ENCODE peak calls at places on chromosomes 16 and 17, in ten cellular contexts. One of them, this sample, is unnamed.

GRCh38 chr17:82623707-82624106 is 24.5 kb downstream of the WDR45B start:
- DNase-seq in stimulated activated CD4-positive, alpha-beta T cell treated with anti-CD3 and anti-CD28 coated beads, Interleukin-2, amount 100 ng/mL, for 4 hours: no peak
- DNase-seq in CD4-positive, CD25-positive, alpha-beta regulatory T cell: no peak
- DNase-seq in left lobe of liver: no peak
- DNase-seq in left kidney: no peak
- DNase-seq in NCI-H1092 treated with DMSO at 0.1 percent for 48 hours: no peak
- DNase-seq in T-helper 17 cell: no peak
- DNase-seq in HTR-8/SVneo: no peak
- DNase-seq in right lobe of liver: no peak
- DNase-seq in stimulated activated CD8-positive, alpha-beta memory T cell treated with anti-CD3 and anti-CD28 coated beads, Interleukin-4, amount 100 ng/mL, for 4 hours: no peak
- DNase-seq in this sample: no peak

GRCh38 chr17:77400445-77400870 is 259.7 kb downstream of the SEC14L1 start:
- DNase-seq in stimulated activated CD4-positive, alpha-beta T cell treated with anti-CD3 and anti-CD28 coated beads, Interleukin-2, amount 100 ng/mL, for 4 hours: peak
- DNase-seq in CD4-positive, CD25-positive, alpha-beta regulatory T cell: peak
- DNase-seq in left lobe of liver: no peak
- DNase-seq in left kidney: peak
- DNase-seq in NCI-H1092 treated with DMSO at 0.1 percent for 48 hours: peak
- DNase-seq in T-helper 17 cell: peak
- DNase-seq in HTR-8/SVneo: no peak
- DNase-seq in right lobe of liver: no peak
- DNase-seq in stimulated activated CD8-positive, alpha-beta memory T cell treated with anti-CD3 and anti-CD28 coated beads, Interleukin-4, amount 100 ng/mL, for 4 hours: peak
- DNase-seq in this sample: peak

GRCh38 chr17:51585514-51586104 is 325.3 kb downstream of the UTP18 start:
- DNase-seq in stimulated activated CD4-positive, alpha-beta T cell treated with anti-CD3 and anti-CD28 coated beads, Interleukin-2, amount 100 ng/mL, for 4 hours: no peak
- DNase-seq in CD4-positive, CD25-positive, alpha-beta regulatory T cell: no peak
- DNase-seq in left lobe of liver: no peak
- DNase-seq in left kidney: peak
- DNase-seq in NCI-H1092 treated with DMSO at 0.1 percent for 48 hours: no peak
- DNase-seq in T-helper 17 cell: no peak
- DNase-seq in HTR-8/SVneo: no peak
- DNase-seq in right lobe of liver: peak
- DNase-seq in stimulated activated CD8-positive, alpha-beta memory T cell treated with anti-CD3 and anti-CD28 coated beads, Interleukin-4, amount 100 ng/mL, for 4 hours: no peak
- DNase-seq in this sample: no peak

GRCh38 chr16:70526403-70526802 is 2.8 kb downstream of the SF3B3 start:
- DNase-seq in stimulated activated CD4-positive, alpha-beta T cell treated with anti-CD3 and anti-CD28 coated beads, Interleukin-2, amount 100 ng/mL, for 4 hours: no peak
- DNase-seq in CD4-positive, CD25-positive, alpha-beta regulatory T cell: no peak
- DNase-seq in left lobe of liver: no peak
- DNase-seq in left kidney: no peak
- DNase-seq in NCI-H1092 treated with DMSO at 0.1 percent for 48 hours: no peak
- DNase-seq in T-helper 17 cell: no peak
- DNase-seq in HTR-8/SVneo: no peak
- DNase-seq in right lobe of liver: no peak
- DNase-seq in stimulated activated CD8-positive, alpha-beta memory T cell treated with anti-CD3 and anti-CD28 coated beads, Interleukin-4, amount 100 ng/mL, for 4 hours: no peak
- DNase-seq in this sample: no peak

GRCh38 chr16:88941051-88941932 is 35.7 kb downstream of the CBFA2T3 start:
- DNase-seq in stimulated activated CD4-positive, alpha-beta T cell treated with anti-CD3 and anti-CD28 coated beads, Interleukin-2, amount 100 ng/mL, for 4 hours: no peak
- DNase-seq in CD4-positive, CD25-positive, alpha-beta regulatory T cell: no peak
- DNase-seq in left lobe of liver: no peak
- DNase-seq in left kidney: peak
- DNase-seq in NCI-H1092 treated with DMSO at 0.1 percent for 48 hours: peak
- DNase-seq in T-helper 17 cell: no peak
- DNase-seq in HTR-8/SVneo: no peak
- DNase-seq in right lobe of liver: no peak
- DNase-seq in stimulated activated CD8-positive, alpha-beta memory T cell treated with anti-CD3 and anti-CD28 coated beads, Interleukin-4, amount 100 ng/mL, for 4 hours: no peak
- DNase-seq in this sample: no peak

GRCh38 chr17:31308372-31308905 is 5.4 kb downstream of the EVI2B start:
- DNase-seq in stimulated activated CD4-positive, alpha-beta T cell treated with anti-CD3 and anti-CD28 coated beads, Interleukin-2, amount 100 ng/mL, for 4 hours: no peak
- DNase-seq in CD4-positive, CD25-positive, alpha-beta regulatory T cell: no peak
- DNase-seq in left lobe of liver: no peak
- DNase-seq in left kidney: no peak
- DNase-seq in NCI-H1092 treated with DMSO at 0.1 percent for 48 hours: no peak
- DNase-seq in T-helper 17 cell: no peak
- DNase-seq in HTR-8/SVneo: no peak
- DNase-seq in right lobe of liver: no peak
- DNase-seq in stimulated activated CD8-positive, alpha-beta memory T cell treated with anti-CD3 and anti-CD28 coated beads, Interleukin-4, amount 100 ng/mL, for 4 hours: no peak
- DNase-seq in this sample: no peak

GRCh38 chr17:3989156-3989886 is 25.1 kb upstream of the ATP2A3 start:
- DNase-seq in stimulated activated CD4-positive, alpha-beta T cell treated with anti-CD3 and anti-CD28 coated beads, Interleukin-2, amount 100 ng/mL, for 4 hours: no peak
- DNase-seq in CD4-positive, CD25-positive, alpha-beta regulatory T cell: no peak
- DNase-seq in left lobe of liver: no peak
- DNase-seq in left kidney: no peak
- DNase-seq in NCI-H1092 treated with DMSO at 0.1 percent for 48 hours: no peak
- DNase-seq in T-helper 17 cell: no peak
- DNase-seq in HTR-8/SVneo: no peak
- DNase-seq in right lobe of liver: no peak
- DNase-seq in stimulated activated CD8-positive, alpha-beta memory T cell treated with anti-CD3 and anti-CD28 coated beads, Interleukin-4, amount 100 ng/mL, for 4 hours: no peak
- DNase-seq in this sample: no peak

GRCh38 chr17:36673637-36674277 is 72.4 kb downstream of the MRM1 start:
- DNase-seq in stimulated activated CD4-positive, alpha-beta T cell treated with anti-CD3 and anti-CD28 coated beads, Interleukin-2, amount 100 ng/mL, for 4 hours: no peak
- DNase-seq in CD4-positive, CD25-positive, alpha-beta regulatory T cell: no peak
- DNase-seq in left lobe of liver: no peak
- DNase-seq in left kidney: no peak
- DNase-seq in NCI-H1092 treated with DMSO at 0.1 percent for 48 hours: no peak
- DNase-seq in T-helper 17 cell: no peak
- DNase-seq in HTR-8/SVneo: no peak
- DNase-seq in right lobe of liver: no peak
- DNase-seq in stimulated activated CD8-positive, alpha-beta memory T cell treated with anti-CD3 and anti-CD28 coated beads, Interleukin-4, amount 100 ng/mL, for 4 hours: no peak
- DNase-seq in this sample: no peak

GRCh38 chr17:2841606-2842005 is 45.4 kb downstream of the RAP1GAP2 start:
- DNase-seq in stimulated activated CD4-positive, alpha-beta T cell treated with anti-CD3 and anti-CD28 coated beads, Interleukin-2, amount 100 ng/mL, for 4 hours: no peak
- DNase-seq in CD4-positive, CD25-positive, alpha-beta regulatory T cell: no peak
- DNase-seq in left lobe of liver: no peak
- DNase-seq in left kidney: no peak
- DNase-seq in NCI-H1092 treated with DMSO at 0.1 percent for 48 hours: no peak
- DNase-seq in T-helper 17 cell: no peak
- DNase-seq in HTR-8/SVneo: no peak
- DNase-seq in right lobe of liver: no peak
- DNase-seq in stimulated activated CD8-positive, alpha-beta memory T cell treated with anti-CD3 and anti-CD28 coated beads, Interleukin-4, amount 100 ng/mL, for 4 hours: no peak
- DNase-seq in this sample: no peak

GRCh38 chr17:50684612-50685333 is 22.9 kb downstream of the ANKRD40 start:
- DNase-seq in stimulated activated CD4-positive, alpha-beta T cell treated with anti-CD3 and anti-CD28 coated beads, Interleukin-2, amount 100 ng/mL, for 4 hours: no peak
- DNase-seq in CD4-positive, CD25-positive, alpha-beta regulatory T cell: no peak
- DNase-seq in left lobe of liver: peak
- DNase-seq in left kidney: peak
- DNase-seq in NCI-H1092 treated with DMSO at 0.1 percent for 48 hours: no peak
- DNase-seq in T-helper 17 cell: no peak
- DNase-seq in HTR-8/SVneo: no peak
- DNase-seq in right lobe of liver: peak
- DNase-seq in stimulated activated CD8-positive, alpha-beta memory T cell treated with anti-CD3 and anti-CD28 coated beads, Interleukin-4, amount 100 ng/mL, for 4 hours: no peak
- DNase-seq in this sample: no peak

GRCh38 chr17:37702605-37703004 is 42.3 kb downstream of the HNF1B start:
- DNase-seq in stimulated activated CD4-positive, alpha-beta T cell treated with anti-CD3 and anti-CD28 coated beads, Interleukin-2, amount 100 ng/mL, for 4 hours: no peak
- DNase-seq in CD4-positive, CD25-positive, alpha-beta regulatory T cell: no peak
- DNase-seq in left lobe of liver: no peak
- DNase-seq in left kidney: no peak
- DNase-seq in NCI-H1092 treated with DMSO at 0.1 percent for 48 hours: no peak
- DNase-seq in T-helper 17 cell: no peak
- DNase-seq in HTR-8/SVneo: peak
- DNase-seq in right lobe of liver: no peak
- DNase-seq in stimulated activated CD8-positive, alpha-beta memory T cell treated with anti-CD3 and anti-CD28 coated beads, Interleukin-4, amount 100 ng/mL, for 4 hours: no peak
- DNase-seq in this sample: no peak

GRCh38 chr17:5919104-5919503 is 151.1 kb upstream of the WSCD1 start:
- DNase-seq in stimulated activated CD4-positive, alpha-beta T cell treated with anti-CD3 and anti-CD28 coated beads, Interleukin-2, amount 100 ng/mL, for 4 hours: no peak
- DNase-seq in CD4-positive, CD25-positive, alpha-beta regulatory T cell: no peak
- DNase-seq in left lobe of liver: no peak
- DNase-seq in left kidney: no peak
- DNase-seq in NCI-H1092 treated with DMSO at 0.1 percent for 48 hours: no peak
- DNase-seq in T-helper 17 cell: no peak
- DNase-seq in HTR-8/SVneo: no peak
- DNase-seq in right lobe of liver: no peak
- DNase-seq in stimulated activated CD8-positive, alpha-beta memory T cell treated with anti-CD3 and anti-CD28 coated beads, Interleukin-4, amount 100 ng/mL, for 4 hours: no peak
- DNase-seq in this sample: no peak

GRCh38 chr17:48604770-48605329 is at the start of gene HOXB6:
- DNase-seq in stimulated activated CD4-positive, alpha-beta T cell treated with anti-CD3 and anti-CD28 coated beads, Interleukin-2, amount 100 ng/mL, for 4 hours: no peak
- DNase-seq in CD4-positive, CD25-positive, alpha-beta regulatory T cell: no peak
- DNase-seq in left lobe of liver: no peak
- DNase-seq in left kidney: peak
- DNase-seq in NCI-H1092 treated with DMSO at 0.1 percent for 48 hours: no peak
- DNase-seq in T-helper 17 cell: no peak
- DNase-seq in HTR-8/SVneo: no peak
- DNase-seq in right lobe of liver: no peak
- DNase-seq in stimulated activated CD8-positive, alpha-beta memory T cell treated with anti-CD3 and anti-CD28 coated beads, Interleukin-4, amount 100 ng/mL, for 4 hours: no peak
- DNase-seq in this sample: no peak

GRCh38 chr17:61402978-61403845 is 3.6 kb downstream of the TBX2 start:
- DNase-seq in stimulated activated CD4-positive, alpha-beta T cell treated with anti-CD3 and anti-CD28 coated beads, Interleukin-2, amount 100 ng/mL, for 4 hours: no peak
- DNase-seq in CD4-positive, CD25-positive, alpha-beta regulatory T cell: no peak
- DNase-seq in left lobe of liver: no peak
- DNase-seq in left kidney: no peak
- DNase-seq in NCI-H1092 treated with DMSO at 0.1 percent for 48 hours: peak
- DNase-seq in T-helper 17 cell: no peak
- DNase-seq in HTR-8/SVneo: no peak
- DNase-seq in right lobe of liver: no peak
- DNase-seq in stimulated activated CD8-positive, alpha-beta memory T cell treated with anti-CD3 and anti-CD28 coated beads, Interleukin-4, amount 100 ng/mL, for 4 hours: no peak
- DNase-seq in this sample: no peak

GRCh38 chr16:85778873-85779272 is 20.5 kb downstream of the EMC8 start:
- DNase-seq in stimulated activated CD4-positive, alpha-beta T cell treated with anti-CD3 and anti-CD28 coated beads, Interleukin-2, amount 100 ng/mL, for 4 hours: no peak
- DNase-seq in CD4-positive, CD25-positive, alpha-beta regulatory T cell: no peak
- DNase-seq in left lobe of liver: no peak
- DNase-seq in left kidney: no peak
- DNase-seq in NCI-H1092 treated with DMSO at 0.1 percent for 48 hours: no peak
- DNase-seq in T-helper 17 cell: no peak
- DNase-seq in HTR-8/SVneo: no peak
- DNase-seq in right lobe of liver: no peak
- DNase-seq in stimulated activated CD8-positive, alpha-beta memory T cell treated with anti-CD3 and anti-CD28 coated beads, Interleukin-4, amount 100 ng/mL, for 4 hours: peak
- DNase-seq in this sample: no peak

GRCh38 chr17:34579017-34579946 is at the start of gene TMEM132E:
- DNase-seq in stimulated activated CD4-positive, alpha-beta T cell treated with anti-CD3 and anti-CD28 coated beads, Interleukin-2, amount 100 ng/mL, for 4 hours: no peak
- DNase-seq in CD4-positive, CD25-positive, alpha-beta regulatory T cell: no peak
- DNase-seq in left lobe of liver: peak
- DNase-seq in left kidney: peak
- DNase-seq in NCI-H1092 treated with DMSO at 0.1 percent for 48 hours: peak
- DNase-seq in T-helper 17 cell: no peak
- DNase-seq in HTR-8/SVneo: no peak
- DNase-seq in right lobe of liver: peak
- DNase-seq in stimulated activated CD8-positive, alpha-beta memory T cell treated with anti-CD3 and anti-CD28 coated beads, Interleukin-4, amount 100 ng/mL, for 4 hours: no peak
- DNase-seq in this sample: no peak

GRCh38 chr17:40559016-40559853 is 6.0 kb downstream of the CCR7 start:
- DNase-seq in stimulated activated CD4-positive, alpha-beta T cell treated with anti-CD3 and anti-CD28 coated beads, Interleukin-2, amount 100 ng/mL, for 4 hours: no peak
- DNase-seq in CD4-positive, CD25-positive, alpha-beta regulatory T cell: no peak
- DNase-seq in left lobe of liver: peak
- DNase-seq in left kidney: no peak
- DNase-seq in NCI-H1092 treated with DMSO at 0.1 percent for 48 hours: no peak
- DNase-seq in T-helper 17 cell: no peak
- DNase-seq in HTR-8/SVneo: no peak
- DNase-seq in right lobe of liver: no peak
- DNase-seq in stimulated activated CD8-positive, alpha-beta memory T cell treated with anti-CD3 and anti-CD28 coated beads, Interleukin-4, amount 100 ng/mL, for 4 hours: no peak
- DNase-seq in this sample: no peak

GRCh38 chr16:87555647-87556046 is 46.7 kb upstream of the JPH3 start:
- DNase-seq in stimulated activated CD4-positive, alpha-beta T cell treated with anti-CD3 and anti-CD28 coated beads, Interleukin-2, amount 100 ng/mL, for 4 hours: no peak
- DNase-seq in CD4-positive, CD25-positive, alpha-beta regulatory T cell: no peak
- DNase-seq in left lobe of liver: peak
- DNase-seq in left kidney: no peak
- DNase-seq in NCI-H1092 treated with DMSO at 0.1 percent for 48 hours: no peak
- DNase-seq in T-helper 17 cell: no peak
- DNase-seq in HTR-8/SVneo: no peak
- DNase-seq in right lobe of liver: peak
- DNase-seq in stimulated activated CD8-positive, alpha-beta memory T cell treated with anti-CD3 and anti-CD28 coated beads, Interleukin-4, amount 100 ng/mL, for 4 hours: no peak
- DNase-seq in this sample: no peak

GRCh38 chr17:62963296-62963695 is 2.7 kb upstream of the TANC2 start:
- DNase-seq in stimulated activated CD4-positive, alpha-beta T cell treated with anti-CD3 and anti-CD28 coated beads, Interleukin-2, amount 100 ng/mL, for 4 hours: no peak
- DNase-seq in CD4-positive, CD25-positive, alpha-beta regulatory T cell: no peak
- DNase-seq in left lobe of liver: no peak
- DNase-seq in left kidney: no peak
- DNase-seq in NCI-H1092 treated with DMSO at 0.1 percent for 48 hours: no peak
- DNase-seq in T-helper 17 cell: no peak
- DNase-seq in HTR-8/SVneo: peak
- DNase-seq in right lobe of liver: no peak
- DNase-seq in stimulated activated CD8-positive, alpha-beta memory T cell treated with anti-CD3 and anti-CD28 coated beads, Interleukin-4, amount 100 ng/mL, for 4 hours: no peak
- DNase-seq in this sample: no peak

GRCh38 chr17:15398736-15399331 is 57.4 kb upstream of the TEKT3 start:
- DNase-seq in stimulated activated CD4-positive, alpha-beta T cell treated with anti-CD3 and anti-CD28 coated beads, Interleukin-2, amount 100 ng/mL, for 4 hours: no peak
- DNase-seq in CD4-positive, CD25-positive, alpha-beta regulatory T cell: no peak
- DNase-seq in left lobe of liver: no peak
- DNase-seq in left kidney: no peak
- DNase-seq in NCI-H1092 treated with DMSO at 0.1 percent for 48 hours: peak
- DNase-seq in T-helper 17 cell: no peak
- DNase-seq in HTR-8/SVneo: no peak
- DNase-seq in right lobe of liver: no peak
- DNase-seq in stimulated activated CD8-positive, alpha-beta memory T cell treated with anti-CD3 and anti-CD28 coated beads, Interleukin-4, amount 100 ng/mL, for 4 hours: no peak
- DNase-seq in this sample: no peak

GRCh38 chr17:11917415-11917814 is 79.9 kb downstream of the ZNF18 start:
- DNase-seq in stimulated activated CD4-positive, alpha-beta T cell treated with anti-CD3 and anti-CD28 coated beads, Interleukin-2, amount 100 ng/mL, for 4 hours: no peak
- DNase-seq in CD4-positive, CD25-positive, alpha-beta regulatory T cell: no peak
- DNase-seq in left lobe of liver: no peak
- DNase-seq in left kidney: no peak
- DNase-seq in NCI-H1092 treated with DMSO at 0.1 percent for 48 hours: no peak
- DNase-seq in T-helper 17 cell: no peak
- DNase-seq in HTR-8/SVneo: no peak
- DNase-seq in right lobe of liver: no peak
- DNase-seq in stimulated activated CD8-positive, alpha-beta memory T cell treated with anti-CD3 and anti-CD28 coated beads, Interleukin-4, amount 100 ng/mL, for 4 hours: no peak
- DNase-seq in this sample: no peak

GRCh38 chr17:69300222-69300621 is 26.7 kb downstream of the ABCA5 start:
- DNase-seq in stimulated activated CD4-positive, alpha-beta T cell treated with anti-CD3 and anti-CD28 coated beads, Interleukin-2, amount 100 ng/mL, for 4 hours: no peak
- DNase-seq in CD4-positive, CD25-positive, alpha-beta regulatory T cell: no peak
- DNase-seq in left lobe of liver: no peak
- DNase-seq in left kidney: no peak
- DNase-seq in NCI-H1092 treated with DMSO at 0.1 percent for 48 hours: no peak
- DNase-seq in T-helper 17 cell: no peak
- DNase-seq in HTR-8/SVneo: no peak
- DNase-seq in right lobe of liver: no peak
- DNase-seq in stimulated activated CD8-positive, alpha-beta memory T cell treated with anti-CD3 and anti-CD28 coated beads, Interleukin-4, amount 100 ng/mL, for 4 hours: no peak
- DNase-seq in this sample: no peak

GRCh38 chr16:70782237-70782636 is 18.7 kb downstream of the VAC14 start:
- DNase-seq in stimulated activated CD4-positive, alpha-beta T cell treated with anti-CD3 and anti-CD28 coated beads, Interleukin-2, amount 100 ng/mL, for 4 hours: no peak
- DNase-seq in CD4-positive, CD25-positive, alpha-beta regulatory T cell: no peak
- DNase-seq in left lobe of liver: no peak
- DNase-seq in left kidney: no peak
- DNase-seq in NCI-H1092 treated with DMSO at 0.1 percent for 48 hours: no peak
- DNase-seq in T-helper 17 cell: no peak
- DNase-seq in HTR-8/SVneo: no peak
- DNase-seq in right lobe of liver: no peak
- DNase-seq in stimulated activated CD8-positive, alpha-beta memory T cell treated with anti-CD3 and anti-CD28 coated beads, Interleukin-4, amount 100 ng/mL, for 4 hours: no peak
- DNase-seq in this sample: no peak

GRCh38 chr16:56273615-56274014 is 82.3 kb downstream of the GNAO1 start:
- DNase-seq in stimulated activated CD4-positive, alpha-beta T cell treated with anti-CD3 and anti-CD28 coated beads, Interleukin-2, amount 100 ng/mL, for 4 hours: no peak
- DNase-seq in CD4-positive, CD25-positive, alpha-beta regulatory T cell: no peak
- DNase-seq in left lobe of liver: no peak
- DNase-seq in left kidney: no peak
- DNase-seq in NCI-H1092 treated with DMSO at 0.1 percent for 48 hours: no peak
- DNase-seq in T-helper 17 cell: no peak
- DNase-seq in HTR-8/SVneo: no peak
- DNase-seq in right lobe of liver: no peak
- DNase-seq in stimulated activated CD8-positive, alpha-beta memory T cell treated with anti-CD3 and anti-CD28 coated beads, Interleukin-4, amount 100 ng/mL, for 4 hours: no peak
- DNase-seq in this sample: no peak

GRCh38 chr17:35245196-35245486 is 2.3 kb downstream of the SLFN5 start:
- DNase-seq in stimulated activated CD4-positive, alpha-beta T cell treated with anti-CD3 and anti-CD28 coated beads, Interleukin-2, amount 100 ng/mL, for 4 hours: no peak
- DNase-seq in CD4-positive, CD25-positive, alpha-beta regulatory T cell: no peak
- DNase-seq in left lobe of liver: no peak
- DNase-seq in left kidney: no peak
- DNase-seq in NCI-H1092 treated with DMSO at 0.1 percent for 48 hours: no peak
- DNase-seq in T-helper 17 cell: no peak
- DNase-seq in HTR-8/SVneo: peak
- DNase-seq in right lobe of liver: no peak
- DNase-seq in stimulated activated CD8-positive, alpha-beta memory T cell treated with anti-CD3 and anti-CD28 coated beads, Interleukin-4, amount 100 ng/mL, for 4 hours: no peak
- DNase-seq in this sample: no peak

GRCh38 chr16:86134802-86135461 is 236.0 kb downstream of the IRF8 start:
- DNase-seq in stimulated activated CD4-positive, alpha-beta T cell treated with anti-CD3 and anti-CD28 coated beads, Interleukin-2, amount 100 ng/mL, for 4 hours: no peak
- DNase-seq in CD4-positive, CD25-positive, alpha-beta regulatory T cell: no peak
- DNase-seq in left lobe of liver: no peak
- DNase-seq in left kidney: no peak
- DNase-seq in NCI-H1092 treated with DMSO at 0.1 percent for 48 hours: no peak
- DNase-seq in T-helper 17 cell: no peak
- DNase-seq in HTR-8/SVneo: no peak
- DNase-seq in right lobe of liver: no peak
- DNase-seq in stimulated activated CD8-positive, alpha-beta memory T cell treated with anti-CD3 and anti-CD28 coated beads, Interleukin-4, amount 100 ng/mL, for 4 hours: no peak
- DNase-seq in this sample: no peak

GRCh38 chr17:77874303-77875050 is 84.0 kb upstream of the TNRC6C start:
- DNase-seq in stimulated activated CD4-positive, alpha-beta T cell treated with anti-CD3 and anti-CD28 coated beads, Interleukin-2, amount 100 ng/mL, for 4 hours: no peak
- DNase-seq in CD4-positive, CD25-positive, alpha-beta regulatory T cell: no peak
- DNase-seq in left lobe of liver: no peak
- DNase-seq in left kidney: no peak
- DNase-seq in NCI-H1092 treated with DMSO at 0.1 percent for 48 hours: no peak
- DNase-seq in T-helper 17 cell: no peak
- DNase-seq in HTR-8/SVneo: no peak
- DNase-seq in right lobe of liver: peak
- DNase-seq in stimulated activated CD8-positive, alpha-beta memory T cell treated with anti-CD3 and anti-CD28 coated beads, Interleukin-4, amount 100 ng/mL, for 4 hours: no peak
- DNase-seq in this sample: no peak

GRCh38 chr16:13829712-13830304 is 90.1 kb upstream of the ERCC4 start:
- DNase-seq in stimulated activated CD4-positive, alpha-beta T cell treated with anti-CD3 and anti-CD28 coated beads, Interleukin-2, amount 100 ng/mL, for 4 hours: no peak
- DNase-seq in CD4-positive, CD25-positive, alpha-beta regulatory T cell: no peak
- DNase-seq in left lobe of liver: no peak
- DNase-seq in left kidney: no peak
- DNase-seq in NCI-H1092 treated with DMSO at 0.1 percent for 48 hours: no peak
- DNase-seq in T-helper 17 cell: no peak
- DNase-seq in HTR-8/SVneo: no peak
- DNase-seq in right lobe of liver: no peak
- DNase-seq in stimulated activated CD8-positive, alpha-beta memory T cell treated with anti-CD3 and anti-CD28 coated beads, Interleukin-4, amount 100 ng/mL, for 4 hours: no peak
- DNase-seq in this sample: no peak

This sample was measured in activated T-cell treated with anti-CD3 and anti-CD28 coated beads for 4 hours.